ENCODE peak calls at places on chromosome 22, in eight cellular contexts. L is stimulated activated CD8-positive, alpha-beta memory T cell treated with anti-CD3 and anti-CD28 coated beads, Interleukin-2, amount 100 ng/mL, for 48 hours; P is stimulated activated CD4-positive, alpha-beta T cell treated with anti-CD3 and anti-CD28 coated beads, Interleukin-12 subunit alpha, Interleukin-12 subunit beta, amount 100 ng/mL, for 4 hours; F is progenitor cell of endocrine pancreas; V is RWPE1; R is dorsolateral prefrontal cortex; X is NCI-H1105; J is type B pancreatic cell. Z is an unnamed sample.

GRCh38 chr22:26718905-26719304 is 61.5 kb downstream of the MIAT start:
- DNase-seq in L (no peak), P (no peak), F (no peak), V (no peak), R (no peak), X (no peak), J (no peak), Z (no peak)

GRCh38 chr22:46180370-46181137 is 30.2 kb downstream of the PPARA start:
- DNase-seq in L (no peak), P (no peak), F (no peak), V (no peak), R (no peak), X (no peak), J (no peak), Z (no peak)

GRCh38 chr22:36493690-36494110 is 12.3 kb upstream of the TXN2 start:
- DNase-seq in L (no peak), P (no peak), F (no peak), V (no peak), R (no peak), X (no peak), J (no peak), Z (peak; percentile 60)

GRCh38 chr22:46373838-46374662 is 38.5 kb downstream of the TRMU start:
- DNase-seq in L (peak; percentile 8), P (no peak), F (no peak), V (no peak), R (no peak), X (peak; percentile 12), J (no peak), Z (no peak)

GRCh38 chr22:46140989-46141928 is 9.1 kb upstream of the PPARA start:
- DNase-seq in L (no peak), P (no peak), F (no peak), V (no peak), R (no peak), X (no peak), J (no peak), Z (peak; percentile 29)

GRCh38 chr22:50190182-50190951 is 4.7 kb downstream of the TRABD start:
- DNase-seq in L (peak; percentile 60), P (peak; percentile 70), F (no peak), V (peak; percentile 62), R (no peak), X (peak; percentile 24), J (no peak), Z (peak; percentile 89)

GRCh38 chr22:22094921-22095320 is 112.3 kb upstream of the TOP3B start:
- DNase-seq in L (no peak), P (no peak), F (no peak), V (no peak), R (no peak), X (no peak), J (no peak), Z (no peak)

GRCh38 chr22:37021710-37022482 is 2.4 kb downstream of the MPST start:
- DNase-seq in L (peak; percentile 53), P (peak; percentile 57), F (no peak), V (no peak), R (peak; percentile 68), X (peak; percentile 7), J (no peak), Z (peak; percentile 86)

GRCh38 chr22:26658671-26659478 is 1.5 kb downstream of the MIAT start:
- DNase-seq in L (peak; percentile 81), P (peak; percentile 76), F (no peak), V (peak; percentile 88), R (peak; percentile 71), X (peak; percentile 82), J (no peak), Z (peak; percentile 81)

GRCh38 chr22:25081409-25081824 is 118.2 kb upstream of the CRYBB3 start:
- DNase-seq in L (peak; percentile 48), P (peak; percentile 49), F (peak; percentile 21), V (peak; percentile 20), R (no peak), X (peak; percentile 17), J (no peak), Z (peak; percentile 75)

GRCh38 chr22:17842386-17842785 is 68.1 kb upstream of the BID start:
- DNase-seq in L (peak; percentile 9), P (peak; percentile 7), F (no peak), V (no peak), R (no peak), X (no peak), J (no peak), Z (no peak)